ENCODE peak calls at places on chromosome 21, in eight cellular contexts. C, L, G, B, H, Z, F and X are unnamed samples.
A peak's percentile ranks its signal among the peaks of the same experiment; 100 is the strongest.

GRCh38 chr21:31405638-31406037 is 61.6 kb upstream of the TIAM1 start:
- DNase-seq in C (no peak), L (no peak), G (no peak), B (no peak), H (no peak), Z (no peak), F (no peak), X (no peak)

GRCh38 chr21:32578107-32578691 is 7.1 kb downstream of the TCP10L start:
- DNase-seq in C (peak; percentile 71), L (peak; percentile 54), G (peak; percentile 9), B (no peak), H (peak; percentile 39), Z (no peak), F (no peak), X (peak; percentile 59)

GRCh38 chr21:42113926-42114409 is 42.9 kb downstream of the UMODL1 start:
- DNase-seq in C (no peak), L (no peak), G (no peak), B (no peak), H (no peak), Z (peak; percentile 53), F (peak; percentile 57), X (no peak)

GRCh38 chr21:38351961-38352521 is 95.2 kb downstream of the KCNJ15 start:
- DNase-seq in C (no peak), L (no peak), G (no peak), B (no peak), H (peak; percentile 61), Z (no peak), F (peak; percentile 62), X (no peak)

GRCh38 chr21:28540514-28540913 is 452.2 kb downstream of the LTN1 start:
- DNase-seq in C (no peak), L (no peak), G (no peak), B (no peak), H (peak; percentile 23), Z (no peak), F (no peak), X (no peak)

GRCh38 chr21:29181799-29182470 is 51.5 kb downstream of the MAP3K7CL start:
- DNase-seq in C (no peak), L (no peak), G (no peak), B (peak; percentile 67), H (peak; percentile 96), Z (peak; percentile 60), F (peak; percentile 70), X (no peak)

GRCh38 chr21:36647279-36648093 is 51.4 kb upstream of the SIM2 start:
- DNase-seq in C (peak; percentile 45), L (peak; percentile 46), G (peak; percentile 50), B (no peak), H (peak; percentile 77), Z (no peak), F (no peak), X (no peak)

GRCh38 chr21:32813265-32813903 is 41.8 kb upstream of the PAXBP1 start:
- DNase-seq in C (peak; percentile 26), L (peak; percentile 39), G (no peak), B (peak; percentile 44), H (peak; percentile 28), Z (no peak), F (no peak), X (no peak)

GRCh38 chr21:23160914-23161313 is 2162.7 kb downstream of the NCAM2 start:
- DNase-seq in C (no peak), L (no peak), G (no peak), B (no peak), H (peak; percentile 5), Z (no peak), F (no peak), X (no peak)

GRCh38 chr21:42508371-42508770 is 5.3 kb upstream of the SLC37A1 start:
- DNase-seq in C (no peak), L (no peak), G (no peak), B (no peak), H (no peak), Z (no peak), F (no peak), X (no peak)

GRCh38 chr21:38081663-38082062 is 165.4 kb upstream of the KCNJ6 start:
- DNase-seq in C (no peak), L (no peak), G (no peak), B (no peak), H (no peak), Z (no peak), F (no peak), X (no peak)

GRCh38 chr21:41164052-41164451 is 3.9 kb upstream of the BACE2 start:
- DNase-seq in C (no peak), L (no peak), G (no peak), B (no peak), H (no peak), Z (no peak), F (no peak), X (no peak)

GRCh38 chr21:34335316-34335715 is 28.5 kb upstream of the KCNE2 start:
- DNase-seq in C (peak; percentile 69), L (no peak), G (no peak), B (no peak), H (no peak), Z (no peak), F (no peak), X (no peak)

GRCh38 chr21:29418813-29419212 is 120.1 kb downstream of the BACH1 start:
- DNase-seq in C (no peak), L (no peak), G (no peak), B (peak; percentile 19), H (no peak), Z (no peak), F (no peak), X (no peak)

GRCh38 chr21:31872452-31873274 is at the start of gene HUNK:
- DNase-seq in C (peak; percentile 86), L (peak; percentile 54), G (no peak), B (peak; percentile 3), H (peak; percentile 28), Z (peak; percentile 36), F (no peak), X (peak; percentile 28)

GRCh38 chr21:36550761-36551160 is 70.8 kb upstream of the CLDN14 start:
- DNase-seq in C (no peak), L (no peak), G (no peak), B (no peak), H (no peak), Z (no peak), F (no peak), X (no peak)

GRCh38 chr21:34544032-34544496 is 32.1 kb upstream of the KCNE1 start:
- DNase-seq in C (peak; percentile 53), L (peak; percentile 76), G (peak; percentile 46), B (peak; percentile 91), H (peak; percentile 93), Z (peak; percentile 77), F (peak; percentile 78), X (peak; percentile 60)

GRCh38 chr21:26207021-26207420 is 36.5 kb upstream of the APP start:
- DNase-seq in C (no peak), L (no peak), G (no peak), B (no peak), H (no peak), Z (no peak), F (no peak), X (no peak)

GRCh38 chr21:26140185-26140584 is 30.4 kb downstream of the APP start:
- DNase-seq in C (no peak), L (no peak), G (peak; percentile 51), B (no peak), H (peak; percentile 100), Z (no peak), F (peak; percentile 63), X (no peak)

GRCh38 chr21:16046625-16047340 is 317.0 kb downstream of the USP25 start:
- DNase-seq in C (no peak), L (no peak), G (no peak), B (no peak), H (peak; percentile 4), Z (no peak), F (peak; percentile 16), X (no peak)

GRCh38 chr21:16047857-16048256 is 318.1 kb downstream of the USP25 start:
- DNase-seq in C (no peak), L (no peak), G (no peak), B (no peak), H (peak; percentile 17), Z (no peak), F (no peak), X (no peak)
- TF ChIP-seq CTCF in C (no peak), L (no peak), G (no peak), B (no peak), H (no peak), Z (no peak), F (no peak), X (no peak)

GRCh38 chr21:40115775-40116174 is 248.5 kb downstream of the PCP4 start:
- DNase-seq in C (no peak), L (no peak), G (no peak), B (no peak), H (no peak), Z (no peak), F (no peak), X (no peak)

GRCh38 chr21:40117236-40117635 is 250.0 kb downstream of the PCP4 start:
- DNase-seq in C (no peak), L (no peak), G (no peak), B (no peak), H (no peak), Z (no peak), F (no peak), X (no peak)

GRCh38 chr21:40118527-40118926 is 251.3 kb downstream of the PCP4 start:
- DNase-seq in C (no peak), L (no peak), G (no peak), B (no peak), H (no peak), Z (no peak), F (peak; percentile 4), X (no peak)

GRCh38 chr21:40120944-40121575 is 253.8 kb downstream of the PCP4 start:
- DNase-seq in C (peak; percentile 42), L (no peak), G (no peak), B (no peak), H (peak; percentile 30), Z (no peak), F (no peak), X (no peak)
- TF ChIP-seq CTCF in C (peak; percentile 97), L (peak; percentile 66), G (peak; percentile 75), B (peak; percentile 50), H (peak; percentile 58), Z (peak; percentile 84), F (peak; percentile 73), X (peak; percentile 57)

GRCh38 chr21:15034126-15034848 is 30.5 kb downstream of the NRIP1 start:
- DNase-seq in C (no peak), L (no peak), G (no peak), B (no peak), H (peak; percentile 67), Z (no peak), F (no peak), X (no peak)
- TF ChIP-seq CTCF in C (no peak), L (no peak), G (no peak), B (no peak), H (peak; percentile 14), Z (no peak), F (no peak), X (no peak)

GRCh38 chr21:45488839-45489479 is 53.3 kb downstream of the SLC19A1 start:
- DNase-seq in C (peak; percentile 52), L (no peak), G (no peak), B (no peak), H (peak; percentile 14), Z (no peak), F (no peak), X (no peak)
- TF ChIP-seq CTCF in C (no peak), L (no peak), G (no peak), B (no peak), H (no peak), Z (no peak), F (no peak), X (no peak)

GRCh38 chr21:45747802-45748445 is 104.4 kb downstream of the PCBP3 start:
- DNase-seq in C (no peak), L (no peak), G (peak; percentile 29), B (no peak), H (no peak), Z (peak; percentile 22), F (peak; percentile 82), X (no peak)
- TF ChIP-seq CTCF in C (no peak), L (no peak), G (no peak), B (no peak), H (no peak), Z (no peak), F (no peak), X (no peak)